ENCODE peak calls at places on chromosomes 12 and 14, in eight cellular contexts. One of them, this sample, is unnamed.

GRCh38 chr12:23949212-23950010 is at the start of gene SOX5:
- DNase-seq in GM13976: no peak
- DNase-seq in DND-41: no peak
- DNase-seq in left ventricle myocardium inferior: peak; percentile 34
- DNase-seq in kidney: peak; percentile 55
- DNase-seq in fibroblast of lung: peak; percentile 83
- DNase-seq in transverse colon: no peak
- DNase-seq in colonic mucosa: no peak
- DNase-seq in this sample: no peak

GRCh38 chr14:95910628-95911027 is 34.0 kb downstream of the TUNAR start:
- DNase-seq in GM13976: no peak
- DNase-seq in DND-41: no peak
- DNase-seq in left ventricle myocardium inferior: no peak
- DNase-seq in kidney: no peak
- DNase-seq in fibroblast of lung: no peak
- DNase-seq in transverse colon: no peak
- DNase-seq in colonic mucosa: no peak
- DNase-seq in this sample: no peak

GRCh38 chr12:79834712-79835376 is 100.1 kb downstream of the PPP1R12A start:
- DNase-seq in GM13976: no peak
- DNase-seq in DND-41: no peak
- DNase-seq in left ventricle myocardium inferior: no peak
- DNase-seq in kidney: no peak
- DNase-seq in fibroblast of lung: no peak
- DNase-seq in transverse colon: no peak
- DNase-seq in colonic mucosa: no peak
- DNase-seq in this sample: no peak

GRCh38 chr12:96398422-96399080 is 1.7 kb downstream of the CDK17 start:
- DNase-seq in GM13976: peak; percentile 21
- DNase-seq in DND-41: no peak
- DNase-seq in left ventricle myocardium inferior: no peak
- DNase-seq in kidney: no peak
- DNase-seq in fibroblast of lung: peak; percentile 39
- DNase-seq in transverse colon: no peak
- DNase-seq in colonic mucosa: no peak
- DNase-seq in this sample: no peak

GRCh38 chr12:62983594-62983993 is 48.6 kb upstream of the PPM1H start:
- DNase-seq in GM13976: no peak
- DNase-seq in DND-41: no peak
- DNase-seq in left ventricle myocardium inferior: peak; percentile 14
- DNase-seq in kidney: no peak
- DNase-seq in fibroblast of lung: no peak
- DNase-seq in transverse colon: no peak
- DNase-seq in colonic mucosa: no peak
- DNase-seq in this sample: no peak

GRCh38 chr14:64337901-64338615 is 43.9 kb upstream of the ESR2 start:
- DNase-seq in GM13976: peak; percentile 31
- DNase-seq in DND-41: no peak
- DNase-seq in left ventricle myocardium inferior: no peak
- DNase-seq in kidney: no peak
- DNase-seq in fibroblast of lung: peak; percentile 54
- DNase-seq in transverse colon: peak; percentile 59
- DNase-seq in colonic mucosa: peak; percentile 68
- DNase-seq in this sample: no peak

GRCh38 chr12:94898388-94898787 is 105.1 kb downstream of the NDUFA12 start:
- DNase-seq in GM13976: no peak
- DNase-seq in DND-41: no peak
- DNase-seq in left ventricle myocardium inferior: no peak
- DNase-seq in kidney: no peak
- DNase-seq in fibroblast of lung: peak; percentile 17
- DNase-seq in transverse colon: no peak
- DNase-seq in colonic mucosa: no peak
- DNase-seq in this sample: no peak

GRCh38 chr12:49801141-49802063 is 26.8 kb downstream of the NCKAP5L start:
- DNase-seq in GM13976: no peak
- DNase-seq in DND-41: no peak
- DNase-seq in left ventricle myocardium inferior: no peak
- DNase-seq in kidney: no peak
- DNase-seq in fibroblast of lung: no peak
- DNase-seq in transverse colon: no peak
- DNase-seq in colonic mucosa: no peak
- DNase-seq in this sample: no peak

GRCh38 chr14:106094654-106095189 is 568.3 kb downstream of the TMEM121 start:
- DNase-seq in GM13976: peak; percentile 41
- DNase-seq in DND-41: peak; percentile 86
- DNase-seq in left ventricle myocardium inferior: no peak
- DNase-seq in kidney: no peak
- DNase-seq in fibroblast of lung: no peak
- DNase-seq in transverse colon: peak; percentile 24
- DNase-seq in colonic mucosa: no peak
- DNase-seq in this sample: peak; percentile 46

GRCh38 chr12:121718653-121719239 is 6.2 kb downstream of the TMEM120B start:
- DNase-seq in GM13976: no peak
- DNase-seq in DND-41: peak; percentile 55
- DNase-seq in left ventricle myocardium inferior: no peak
- DNase-seq in kidney: no peak
- DNase-seq in fibroblast of lung: no peak
- DNase-seq in transverse colon: no peak
- DNase-seq in colonic mucosa: no peak
- DNase-seq in this sample: no peak

GRCh38 chr12:53219956-53220856 is 11.8 kb downstream of the RARG start:
- DNase-seq in GM13976: peak; percentile 92
- DNase-seq in DND-41: peak; percentile 63
- DNase-seq in left ventricle myocardium inferior: peak; percentile 71
- DNase-seq in kidney: peak; percentile 91
- DNase-seq in fibroblast of lung: peak; percentile 81
- DNase-seq in transverse colon: peak; percentile 77
- DNase-seq in colonic mucosa: peak; percentile 80
- DNase-seq in this sample: peak; percentile 69

GRCh38 chr12:14883663-14884062 is 2.0 kb downstream of the MGP start:
- DNase-seq in GM13976: no peak
- DNase-seq in DND-41: no peak
- DNase-seq in left ventricle myocardium inferior: no peak
- DNase-seq in kidney: no peak
- DNase-seq in fibroblast of lung: peak; percentile 39
- DNase-seq in transverse colon: no peak
- DNase-seq in colonic mucosa: no peak
- DNase-seq in this sample: no peak

GRCh38 chr14:105854600-105855245 is 328.3 kb downstream of the TMEM121 start:
- DNase-seq in GM13976: no peak
- DNase-seq in DND-41: peak; percentile 2
- DNase-seq in left ventricle myocardium inferior: peak; percentile 5
- DNase-seq in kidney: peak; percentile 61
- DNase-seq in fibroblast of lung: no peak
- DNase-seq in transverse colon: peak; percentile 5
- DNase-seq in colonic mucosa: peak; percentile 8
- DNase-seq in this sample: no peak

GRCh38 chr12:62684586-62685295 is 218.1 kb downstream of the MON2 start:
- DNase-seq in GM13976: no peak
- DNase-seq in DND-41: no peak
- DNase-seq in left ventricle myocardium inferior: peak; percentile 81
- DNase-seq in kidney: no peak
- DNase-seq in fibroblast of lung: peak; percentile 77
- DNase-seq in transverse colon: peak; percentile 27
- DNase-seq in colonic mucosa: peak; percentile 47
- DNase-seq in this sample: no peak

GRCh38 chr12:116968986-116969385 is 58.2 kb downstream of the FBXW8 start:
- DNase-seq in GM13976: no peak
- DNase-seq in DND-41: no peak
- DNase-seq in left ventricle myocardium inferior: no peak
- DNase-seq in kidney: no peak
- DNase-seq in fibroblast of lung: no peak
- DNase-seq in transverse colon: no peak
- DNase-seq in colonic mucosa: no peak
- DNase-seq in this sample: no peak

GRCh38 chr14:102222009-102222575 is 82.4 kb downstream of the WDR20 start:
- DNase-seq in GM13976: no peak
- DNase-seq in DND-41: no peak
- DNase-seq in left ventricle myocardium inferior: no peak
- DNase-seq in kidney: peak; percentile 73
- DNase-seq in fibroblast of lung: no peak
- DNase-seq in transverse colon: no peak
- DNase-seq in colonic mucosa: no peak
- DNase-seq in this sample: no peak

GRCh38 chr14:58292192-58292591 is 6.2 kb upstream of the ARID4A start:
- DNase-seq in GM13976: no peak
- DNase-seq in DND-41: no peak
- DNase-seq in left ventricle myocardium inferior: no peak
- DNase-seq in kidney: no peak
- DNase-seq in fibroblast of lung: no peak
- DNase-seq in transverse colon: no peak
- DNase-seq in colonic mucosa: no peak
- DNase-seq in this sample: no peak

GRCh38 chr12:15192721-15193120 is 28.5 kb downstream of the RERG start:
- DNase-seq in GM13976: no peak
- DNase-seq in DND-41: no peak
- DNase-seq in left ventricle myocardium inferior: no peak
- DNase-seq in kidney: no peak
- DNase-seq in fibroblast of lung: no peak
- DNase-seq in transverse colon: no peak
- DNase-seq in colonic mucosa: no peak
- DNase-seq in this sample: no peak

GRCh38 chr14:44529026-44529425 is 21.9 kb upstream of the FSCB start:
- DNase-seq in GM13976: no peak
- DNase-seq in DND-41: no peak
- DNase-seq in left ventricle myocardium inferior: no peak
- DNase-seq in kidney: no peak
- DNase-seq in fibroblast of lung: peak; percentile 0
- DNase-seq in transverse colon: no peak
- DNase-seq in colonic mucosa: no peak
- DNase-seq in this sample: no peak

GRCh38 chr14:26636571-26636970 is 38.7 kb upstream of the NOVA1 start:
- DNase-seq in GM13976: no peak
- DNase-seq in DND-41: no peak
- DNase-seq in left ventricle myocardium inferior: no peak
- DNase-seq in kidney: no peak
- DNase-seq in fibroblast of lung: peak; percentile 4
- DNase-seq in transverse colon: no peak
- DNase-seq in colonic mucosa: no peak
- DNase-seq in this sample: no peak

GRCh38 chr12:89650239-89650638 is 58.4 kb downstream of the ATP2B1 start:
- DNase-seq in GM13976: no peak
- DNase-seq in DND-41: no peak
- DNase-seq in left ventricle myocardium inferior: no peak
- DNase-seq in kidney: no peak
- DNase-seq in fibroblast of lung: peak; percentile 7
- DNase-seq in transverse colon: no peak
- DNase-seq in colonic mucosa: no peak
- DNase-seq in this sample: no peak

GRCh38 chr14:29643415-29644206 is 284.0 kb downstream of the PRKD1 start:
- DNase-seq in GM13976: no peak
- DNase-seq in DND-41: no peak
- DNase-seq in left ventricle myocardium inferior: no peak
- DNase-seq in kidney: no peak
- DNase-seq in fibroblast of lung: peak; percentile 69
- DNase-seq in transverse colon: no peak
- DNase-seq in colonic mucosa: no peak
- DNase-seq in this sample: no peak

GRCh38 chr12:998020-998874 is 7.2 kb downstream of the ERC1 start:
- DNase-seq in GM13976: peak; percentile 51
- DNase-seq in DND-41: no peak
- DNase-seq in left ventricle myocardium inferior: no peak
- DNase-seq in kidney: no peak
- DNase-seq in fibroblast of lung: no peak
- DNase-seq in transverse colon: no peak
- DNase-seq in colonic mucosa: no peak
- DNase-seq in this sample: no peak

GRCh38 chr14:27253946-27254345 is 656.1 kb upstream of the NOVA1 start:
- DNase-seq in GM13976: no peak
- DNase-seq in DND-41: no peak
- DNase-seq in left ventricle myocardium inferior: no peak
- DNase-seq in kidney: no peak
- DNase-seq in fibroblast of lung: no peak
- DNase-seq in transverse colon: no peak
- DNase-seq in colonic mucosa: no peak
- DNase-seq in this sample: no peak

GRCh38 chr12:102740157-102741032 is 176.6 kb downstream of the PAH start:
- DNase-seq in GM13976: no peak
- DNase-seq in DND-41: no peak
- DNase-seq in left ventricle myocardium inferior: no peak
- DNase-seq in kidney: no peak
- DNase-seq in fibroblast of lung: peak; percentile 38
- DNase-seq in transverse colon: no peak
- DNase-seq in colonic mucosa: no peak
- DNase-seq in this sample: no peak
- TF ChIP-seq CTCF in GM13976: no peak
- TF ChIP-seq CTCF in DND-41: peak; percentile 51
- TF ChIP-seq CTCF in left ventricle myocardium inferior: peak; percentile 25
- TF ChIP-seq CTCF in kidney: no peak
- TF ChIP-seq CTCF in fibroblast of lung: no peak
- TF ChIP-seq CTCF in transverse colon: no peak
- TF ChIP-seq CTCF in colonic mucosa: no peak
- TF ChIP-seq CTCF in this sample: no peak

DNA sequence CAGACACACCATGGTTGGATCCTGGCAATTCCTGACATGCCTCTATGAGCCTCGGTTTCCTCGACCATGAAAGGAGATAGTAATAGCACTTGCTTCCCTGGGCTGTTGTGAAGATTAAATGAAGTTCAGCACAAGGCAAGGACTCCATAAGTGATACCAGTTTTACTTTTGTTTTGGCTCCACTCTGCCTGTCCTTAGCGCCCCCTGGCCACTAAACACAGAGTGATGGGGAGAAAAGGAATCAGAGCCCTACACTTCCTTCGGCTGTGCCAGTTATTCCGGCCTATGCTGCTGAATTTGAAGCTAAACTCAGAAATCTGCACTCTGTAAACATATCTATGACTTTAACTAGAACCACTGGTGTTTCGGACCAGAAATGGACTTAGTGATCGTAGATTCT is 173.8 kb downstream of the C12orf75 start:
- DNase-seq in GM13976: no peak
- DNase-seq in DND-41: no peak
- DNase-seq in left ventricle myocardium inferior: no peak
- DNase-seq in kidney: no peak
- DNase-seq in fibroblast of lung: no peak
- DNase-seq in transverse colon: no peak
- DNase-seq in colonic mucosa: no peak
- DNase-seq in this sample: no peak
- TF ChIP-seq CTCF in GM13976: peak; percentile 7
- TF ChIP-seq CTCF in DND-41: peak; percentile 15
- TF ChIP-seq CTCF in left ventricle myocardium inferior: no peak
- TF ChIP-seq CTCF in kidney: no peak
- TF ChIP-seq CTCF in fibroblast of lung: no peak
- TF ChIP-seq CTCF in transverse colon: no peak
- TF ChIP-seq CTCF in colonic mucosa: no peak
- TF ChIP-seq CTCF in this sample: no peak

GRCh38 chr12:13135336-13136178 is 32.1 kb upstream of the GSG1 start:
- DNase-seq in GM13976: no peak
- DNase-seq in DND-41: no peak
- DNase-seq in left ventricle myocardium inferior: no peak
- DNase-seq in kidney: peak; percentile 96
- DNase-seq in fibroblast of lung: peak; percentile 92
- DNase-seq in transverse colon: no peak
- DNase-seq in colonic mucosa: no peak
- DNase-seq in this sample: no peak
- TF ChIP-seq CTCF in GM13976: no peak
- TF ChIP-seq CTCF in DND-41: no peak
- TF ChIP-seq CTCF in left ventricle myocardium inferior: no peak
- TF ChIP-seq CTCF in kidney: no peak
- TF ChIP-seq CTCF in fibroblast of lung: no peak
- TF ChIP-seq CTCF in transverse colon: no peak
- TF ChIP-seq CTCF in colonic mucosa: no peak
- TF ChIP-seq CTCF in this sample: no peak

GRCh38 chr12:108457734-108458361 is 57.2 kb upstream of the FICD start:
- DNase-seq in GM13976: no peak
- DNase-seq in DND-41: no peak
- DNase-seq in left ventricle myocardium inferior: no peak
- DNase-seq in kidney: no peak
- DNase-seq in fibroblast of lung: no peak
- DNase-seq in transverse colon: no peak
- DNase-seq in colonic mucosa: no peak
- DNase-seq in this sample: no peak
- TF ChIP-seq CTCF in GM13976: no peak
- TF ChIP-seq CTCF in DND-41: no peak
- TF ChIP-seq CTCF in left ventricle myocardium inferior: no peak
- TF ChIP-seq CTCF in kidney: no peak
- TF ChIP-seq CTCF in fibroblast of lung: no peak
- TF ChIP-seq CTCF in transverse colon: no peak
- TF ChIP-seq CTCF in colonic mucosa: no peak
- TF ChIP-seq CTCF in this sample: no peak

This sample was measured in CD4-positive, alpha-beta T cell.